ENCODE peak calls at places on chromosomes 5 and 9, in five cellular contexts. I is body of pancreas, O is GM23248, F is osteoblast, Y is lower lobe of right lung. U is an unnamed sample.
A peak's percentile ranks its signal among the peaks of the same experiment; 100 is the strongest.

GRCh38 chr9:93128011-93128714 is 5.9 kb downstream of the NINJ1 start:
- DNase-seq in I (no peak), Y (peak; percentile 39), O (no peak), F (peak; percentile 32), U (no peak)

GRCh38 chr5:109863752-109864151 is 174.0 kb downstream of the MAN2A1 start:
- DNase-seq in I (no peak), Y (no peak), O (peak; percentile 52), F (no peak), U (no peak)

GRCh38 chr5:130708744-130709143 is 456.3 kb downstream of the HINT1 start:
- DNase-seq in F (no peak), Y (no peak), O (no peak), I (no peak), U (no peak)

GRCh38 chr9:126704157-126704941 is 90.6 kb downstream of the LMX1B start:
- DNase-seq in F (peak; percentile 97), Y (peak; percentile 43), I (peak; percentile 12), O (peak; percentile 84), U (no peak)

GRCh38 chr5:178425621-178426068 is 164.5 kb downstream of the COL23A1 start:
- DNase-seq in I (no peak), Y (peak; percentile 39), O (no peak), F (peak; percentile 80), U (no peak)

GRCh38 chr5:69019665-69020064 is 74.1 kb upstream of the SLC30A5 start:
- DNase-seq in Y (no peak), F (no peak), I (no peak), O (no peak), U (no peak)

GRCh38 chr5:131782717-131783116 is 14.1 kb downstream of the FNIP1 start:
- DNase-seq in Y (no peak), O (no peak), F (no peak), I (no peak), U (no peak)

GRCh38 chr5:15643731-15644130 is 143.8 kb downstream of the FBXL7 start:
- DNase-seq in Y (no peak), I (no peak), O (no peak), F (no peak), U (no peak)

GRCh38 chr5:167623354-167623753 is 668.1 kb upstream of the WWC1 start:
- DNase-seq in O (peak; percentile 28), F (no peak), I (no peak), Y (no peak), U (no peak)

GRCh38 chr9:133869674-133870419 is 122.3 kb downstream of the VAV2 start:
- DNase-seq in O (no peak), Y (no peak), F (no peak), I (no peak), U (no peak)

GRCh38 chr5:78509884-78510769 is 138.4 kb downstream of the LHFPL2 start:
- DNase-seq in Y (peak; percentile 87), F (no peak), O (peak; percentile 61), I (peak; percentile 85), U (peak; percentile 81)

GRCh38 chr5:16819522-16820167 is 116.4 kb downstream of the MYO10 start:
- DNase-seq in F (peak; percentile 95), O (peak; percentile 87), Y (no peak), I (no peak), U (no peak)

GRCh38 chr5:54309237-54309636 is 1.1 kb downstream of the ARL15 start:
- DNase-seq in Y (no peak), I (no peak), F (no peak), O (peak; percentile 48), U (no peak)

GRCh38 chr9:18274693-18275092 is 199.3 kb upstream of the ADAMTSL1 start:
- DNase-seq in F (no peak), I (no peak), Y (no peak), O (peak; percentile 23), U (no peak)

GRCh38 chr9:38068866-38069628 is at the start of gene SHB:
- DNase-seq in O (peak; percentile 87), Y (peak; percentile 91), I (peak; percentile 88), F (peak; percentile 99), U (peak; percentile 82)

GRCh38 chr5:150053231-150053626 is 33.1 kb downstream of the CSF1R start:
- DNase-seq in Y (no peak), O (peak; percentile 93), F (peak; percentile 95), I (no peak), U (no peak)

GRCh38 chr9:30382271-30382670 is 2002.2 kb upstream of the ACO1 start:
- DNase-seq in Y (no peak), F (no peak), I (no peak), O (no peak), U (no peak)

GRCh38 chr5:124651663-124652513 is 94.6 kb downstream of the ZNF608 start:
- DNase-seq in Y (peak; percentile 81), O (peak; percentile 90), F (peak; percentile 95), I (peak; percentile 80), U (peak; percentile 84)

GRCh38 chr9:137611623-137612609 is 6.4 kb downstream of the ARRDC1 start:
- DNase-seq in I (peak; percentile 96), Y (peak; percentile 94), F (peak; percentile 98), O (peak; percentile 93), U (no peak)

GRCh38 chr5:119329701-119330100 is 26.1 kb upstream of the TNFAIP8 start:
- DNase-seq in F (no peak), I (no peak), O (no peak), Y (no peak), U (no peak)

GRCh38 chr5:174176511-174176910 is 131.0 kb downstream of the NSG2 start:
- DNase-seq in I (no peak), F (no peak), Y (no peak), O (no peak), U (no peak)

GRCh38 chr5:75823811-75824210 is 106.6 kb upstream of the POC5 start:
- DNase-seq in Y (no peak), O (no peak), F (no peak), I (no peak), U (no peak)

GRCh38 chr9:114869845-114870244 is 60.5 kb downstream of the TNFSF8 start:
- DNase-seq in F (no peak), O (no peak), I (no peak), Y (peak; percentile 52), U (no peak)

GRCh38 chr9:76593011-76593347 is 134.0 kb downstream of the GCNT1 start:
- DNase-seq in O (no peak), I (no peak), Y (no peak), F (no peak), U (no peak)

GRCh38 chr9:91178281-91179236 is 183.2 kb downstream of the AUH start:
- DNase-seq in O (no peak), Y (no peak), F (no peak), I (no peak), U (no peak)

GRCh38 chr5:62289813-62290212 is 16.2 kb upstream of the KIF2A start:
- DNase-seq in F (no peak), O (no peak), Y (no peak), I (no peak), U (no peak)

GRCh38 chr9:72524820-72525539 is 3.6 kb downstream of the TMC1 start:
- DNase-seq in O (peak; percentile 98), I (peak; percentile 88), F (no peak), Y (no peak), U (no peak)

GRCh38 chr5:12672141-12672540 is 767.9 kb upstream of the CTNND2 start:
- DNase-seq in I (no peak), F (no peak), O (no peak), Y (no peak), U (no peak)

GRCh38 chr5:12669326-12669725 is 765.1 kb upstream of the CTNND2 start:
- DNase-seq in F (no peak), O (no peak), I (no peak), Y (no peak), U (no peak)

GRCh38 chr5:12662545-12663314 is 758.5 kb upstream of the CTNND2 start:
- DNase-seq in Y (no peak), I (no peak), F (no peak), O (no peak), U (no peak)

DNA sequence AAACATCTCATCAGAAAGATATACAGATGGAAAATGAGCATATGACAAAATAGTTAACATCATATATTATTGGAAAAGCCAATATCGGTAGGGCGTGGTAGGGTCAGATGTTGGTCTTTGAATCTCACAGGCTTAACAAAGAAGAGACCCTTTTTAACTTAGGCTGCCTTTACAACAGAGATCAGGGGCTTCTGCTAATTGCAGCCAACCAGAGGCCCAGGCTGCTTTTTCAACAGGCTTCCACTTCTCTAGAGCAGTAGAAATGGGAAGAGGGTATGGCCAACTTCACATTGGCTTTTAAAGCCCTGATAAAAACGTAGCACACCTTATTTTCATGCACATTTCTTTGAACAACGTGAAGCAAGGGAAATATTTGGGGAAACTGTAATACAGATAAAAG is 764.3 kb upstream of the CTNND2 start:
- DNase-seq in I (no peak), F (no peak), Y (no peak), O (no peak), U (no peak)
- H3K4me3 ChIP-seq in I (no peak overlapping the region), F (no peak overlapping the region), Y (no peak overlapping the region), O (no peak overlapping the region), U (no peak overlapping the region)

DNA sequence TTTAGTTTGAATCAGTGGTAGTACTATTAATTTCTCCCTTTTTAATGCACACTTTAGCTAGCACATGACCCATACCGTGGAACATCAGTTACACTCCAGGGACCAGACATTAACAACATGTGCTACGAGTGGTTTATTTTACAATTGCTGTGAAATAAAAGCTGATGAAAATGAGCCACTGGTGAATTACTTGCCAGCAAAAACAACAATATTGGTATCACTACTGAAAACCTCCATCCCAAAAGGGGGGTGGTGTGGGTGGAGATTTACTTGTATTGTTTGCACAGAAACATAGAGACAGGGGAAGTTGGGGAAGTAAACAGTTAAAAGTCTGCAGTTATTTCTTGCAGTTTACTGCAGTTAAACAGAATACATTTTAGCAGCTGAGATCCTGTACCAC is 369.6 kb upstream of the GRAMD2B start:
- DNase-seq in I (no peak), O (no peak), Y (no peak), F (no peak), U (no peak)
- H3K4me1 ChIP-seq in I (peaks cover 5% of the 10 kb centered on the region), O (no peaks in the 10 kb centered on the region), Y (no peaks in the 10 kb centered on the region), F (no peaks in the 10 kb centered on the region), U (peaks cover 22% of the 10 kb centered on the region)

DNA sequence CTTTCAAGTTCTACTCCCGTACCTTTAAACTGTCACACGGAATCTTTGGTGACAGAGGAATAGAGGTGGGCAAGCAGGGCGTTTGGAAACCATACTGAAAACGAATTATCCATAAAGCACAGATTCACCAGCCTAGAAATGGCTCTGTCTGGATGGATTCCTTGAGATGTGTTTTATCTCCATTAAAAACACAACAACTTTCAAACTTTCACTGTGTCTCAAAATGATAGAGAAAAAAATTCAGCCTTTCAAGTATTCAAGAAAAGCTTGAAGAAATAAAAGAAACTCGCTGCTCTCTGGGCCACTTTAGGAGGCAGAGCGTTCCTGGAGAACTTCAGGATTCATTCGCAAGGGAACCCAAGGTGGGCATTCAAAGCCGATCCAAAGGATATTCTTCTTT is 589 bp upstream of the THBS4 start:
- DNase-seq in F (peak; percentile 44), I (no peak), O (no peak), Y (no peak), U (no peak)
- H3K4me3 ChIP-seq in F (no peak overlapping the region), I (no peak overlapping the region), O (no peak overlapping the region), Y (no peak overlapping the region), U (peak overlapping the region; percentile 58)

GRCh38 chr5:139304391-139305324 is 11.1 kb downstream of the MATR3 start:
- DNase-seq in Y (no peak), O (no peak), I (no peak), F (no peak), U (no peak)

GRCh38 chr5:139306197-139306596 is 12.7 kb downstream of the MATR3 start:
- DNase-seq in O (no peak), Y (no peak), I (no peak), F (no peak), U (no peak)

GRCh38 chr5:139306628-139307379 is 13.3 kb downstream of the MATR3 start:
- DNase-seq in F (no peak), O (no peak), Y (no peak), I (no peak), U (no peak)

GRCh38 chr5:139312075-139312474 is 18.5 kb downstream of the MATR3 start:
- DNase-seq in O (no peak), Y (no peak), I (no peak), F (no peak), U (no peak)

GRCh38 chr5:139308797-139309196 is 15.3 kb downstream of the MATR3 start:
- DNase-seq in I (no peak), Y (no peak), O (no peak), F (no peak), U (no peak)
- H3K4me1 ChIP-seq in I (peaks cover 70% of the 10 kb centered on the region), Y (peaks cover 91% of the 10 kb centered on the region), O (peaks cover 51% of the 10 kb centered on the region), F (peaks cover 10% of the 10 kb centered on the region), U (peaks cover 99% of the 10 kb centered on the region)